ENCODE peak calls at places on chromosomes 2 and 18, in five cellular contexts. One of them, this sample, is unnamed.
A peak's percentile ranks its signal among the peaks of the same experiment; 100 is the strongest.

GRCh38 chr2:64142817-64143153 is 1.4 kb downstream of the PELI1 start:
- DNase-seq in cardiac muscle cell: no peak
- DNase-seq in trophoblast cell: no peak
- DNase-seq in osteoblast: peak; percentile 44
- DNase-seq in astrocyte: no peak
- DNase-seq in this sample: no peak

GRCh38 chr2:73925853-73926492 is 707 bp upstream of the DGUOK start:
- DNase-seq in cardiac muscle cell: no peak
- DNase-seq in trophoblast cell: peak; percentile 66
- DNase-seq in osteoblast: no peak
- DNase-seq in astrocyte: no peak
- DNase-seq in this sample: no peak

GRCh38 chr18:48408727-48409590 is at the start of gene ZBTB7C:
- DNase-seq in cardiac muscle cell: peak; percentile 85
- DNase-seq in trophoblast cell: peak; percentile 61
- DNase-seq in osteoblast: peak; percentile 91
- DNase-seq in astrocyte: no peak
- DNase-seq in this sample: no peak

GRCh38 chr2:217279130-217279529 is 419.3 kb upstream of the TNP1 start:
- DNase-seq in cardiac muscle cell: no peak
- DNase-seq in trophoblast cell: no peak
- DNase-seq in osteoblast: peak; percentile 41
- DNase-seq in astrocyte: peak; percentile 30
- DNase-seq in this sample: no peak

GRCh38 chr18:42412896-42413295 is 457.9 kb downstream of the PIK3C3 start:
- DNase-seq in cardiac muscle cell: no peak
- DNase-seq in trophoblast cell: peak; percentile 36
- DNase-seq in osteoblast: no peak
- DNase-seq in astrocyte: peak; percentile 65
- DNase-seq in this sample: no peak

GRCh38 chr2:46534589-46534988 is 55.2 kb downstream of the TMEM247 start:
- DNase-seq in cardiac muscle cell: no peak
- DNase-seq in trophoblast cell: peak; percentile 9
- DNase-seq in osteoblast: no peak
- DNase-seq in astrocyte: no peak
- DNase-seq in this sample: no peak

GRCh38 chr2:101305492-101306123 is 2.9 kb downstream of the RNF149 start:
- DNase-seq in cardiac muscle cell: no peak
- DNase-seq in trophoblast cell: peak; percentile 65
- DNase-seq in osteoblast: peak; percentile 73
- DNase-seq in astrocyte: peak; percentile 84
- DNase-seq in this sample: no peak

GRCh38 chr2:105262662-105263091 is 21.1 kb downstream of the GPR45 start:
- DNase-seq in cardiac muscle cell: no peak
- DNase-seq in trophoblast cell: no peak
- DNase-seq in osteoblast: no peak
- DNase-seq in astrocyte: peak; percentile 40
- DNase-seq in this sample: no peak

GRCh38 chr2:45743531-45744391 is 92.3 kb downstream of the PRKCE start:
- DNase-seq in cardiac muscle cell: no peak
- DNase-seq in trophoblast cell: no peak
- DNase-seq in osteoblast: peak; percentile 83
- DNase-seq in astrocyte: peak; percentile 5
- DNase-seq in this sample: peak; percentile 61

GRCh38 chr2:54077088-54077900 is 38.1 kb upstream of the ACYP2 start:
- DNase-seq in cardiac muscle cell: no peak
- DNase-seq in trophoblast cell: no peak
- DNase-seq in osteoblast: no peak
- DNase-seq in astrocyte: no peak
- DNase-seq in this sample: no peak

GRCh38 chr2:217068677-217069250 is 208.9 kb upstream of the TNP1 start:
- DNase-seq in cardiac muscle cell: no peak
- DNase-seq in trophoblast cell: no peak
- DNase-seq in osteoblast: no peak
- DNase-seq in astrocyte: no peak
- DNase-seq in this sample: no peak

GRCh38 chr2:223055140-223055539 is 3.1 kb downstream of the KCNE4 start:
- DNase-seq in cardiac muscle cell: no peak
- DNase-seq in trophoblast cell: peak; percentile 21
- DNase-seq in osteoblast: no peak
- DNase-seq in astrocyte: peak; percentile 73
- DNase-seq in this sample: no peak

GRCh38 chr2:79849949-79850348 is 337.1 kb downstream of the CTNNA2 start:
- DNase-seq in cardiac muscle cell: no peak
- DNase-seq in trophoblast cell: no peak
- DNase-seq in osteoblast: no peak
- DNase-seq in astrocyte: no peak
- DNase-seq in this sample: no peak

DNA sequence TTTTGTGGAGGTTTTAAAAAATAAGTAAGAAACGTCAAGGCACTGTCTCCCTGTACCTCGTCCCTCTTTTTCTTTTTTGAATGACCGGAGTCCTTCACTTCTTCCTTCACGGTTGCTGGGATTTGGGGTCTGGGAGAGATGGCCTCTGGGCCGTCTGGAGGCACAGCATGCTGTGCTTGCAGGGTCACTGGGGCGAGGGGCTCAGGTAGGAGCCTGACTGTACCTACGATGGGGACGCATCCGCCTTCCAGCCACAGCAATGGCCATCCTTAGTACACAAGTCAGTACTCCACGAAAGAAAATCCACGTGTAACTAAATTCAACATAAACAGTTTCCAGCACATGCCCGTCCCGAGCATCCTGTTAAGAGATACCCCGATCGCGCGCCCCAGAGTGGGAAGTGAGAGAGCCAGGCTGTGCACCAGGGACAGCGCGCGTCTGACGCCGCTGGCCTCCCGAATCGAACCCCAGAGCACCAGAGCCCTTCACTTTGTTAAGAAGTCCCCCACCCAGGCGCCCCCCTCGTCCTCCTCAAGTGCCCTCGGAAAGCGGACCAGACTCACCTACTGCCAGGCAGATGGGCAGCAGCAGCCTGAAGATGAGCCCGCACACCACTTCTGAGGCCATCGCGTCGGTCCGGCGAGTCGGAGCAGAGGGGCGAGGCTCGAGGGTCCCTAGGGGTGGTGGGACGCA is 1.3 kb downstream of the PIEZO2 start:
- DNase-seq in cardiac muscle cell: no peak
- DNase-seq in trophoblast cell: no peak
- DNase-seq in osteoblast: peak; percentile 82
- DNase-seq in astrocyte: no peak
- DNase-seq in this sample: no peak
- H3K27me3 ChIP-seq in cardiac muscle cell: peaks cover 93% of the 10 kb centered on the region
- H3K27me3 ChIP-seq in trophoblast cell: peaks cover 41% of the 10 kb centered on the region
- H3K27me3 ChIP-seq in osteoblast: peaks cover 67% of the 10 kb centered on the region
- H3K27me3 ChIP-seq in astrocyte: peaks cover 58% of the 10 kb centered on the region
- H3K27me3 ChIP-seq in this sample: no peaks in the 10 kb centered on the region

GRCh38 chr2:111069722-111070121 is 51.0 kb upstream of the BCL2L11 start:
- DNase-seq in cardiac muscle cell: no peak
- DNase-seq in trophoblast cell: no peak
- DNase-seq in osteoblast: no peak
- DNase-seq in astrocyte: no peak
- DNase-seq in this sample: no peak

GRCh38 chr2:111071480-111072143 is 49.1 kb upstream of the BCL2L11 start:
- DNase-seq in cardiac muscle cell: no peak
- DNase-seq in trophoblast cell: peak; percentile 26
- DNase-seq in osteoblast: peak; percentile 65
- DNase-seq in astrocyte: peak; percentile 80
- DNase-seq in this sample: no peak

GRCh38 chr2:111068435-111069058 is 52.2 kb upstream of the BCL2L11 start:
- DNase-seq in cardiac muscle cell: no peak
- DNase-seq in trophoblast cell: peak; percentile 85
- DNase-seq in osteoblast: no peak
- DNase-seq in astrocyte: no peak
- DNase-seq in this sample: no peak

GRCh38 chr2:111072220-111072871 is 48.4 kb upstream of the BCL2L11 start:
- DNase-seq in cardiac muscle cell: no peak
- DNase-seq in trophoblast cell: no peak
- DNase-seq in osteoblast: peak; percentile 62
- DNase-seq in astrocyte: peak; percentile 87
- DNase-seq in this sample: no peak
- H3K27ac ChIP-seq in cardiac muscle cell: no peak overlapping the region
- H3K27ac ChIP-seq in trophoblast cell: no peak overlapping the region
- H3K27ac ChIP-seq in osteoblast: peak overlapping the region; percentile 82
- H3K27ac ChIP-seq in astrocyte: peak overlapping the region; percentile 83
- H3K27ac ChIP-seq in this sample: no peak overlapping the region

GRCh38 chr18:12908706-12909105 is 24.7 kb upstream of the PTPN2 start:
- DNase-seq in cardiac muscle cell: no peak
- DNase-seq in trophoblast cell: no peak
- DNase-seq in osteoblast: peak; percentile 83
- DNase-seq in astrocyte: peak; percentile 7
- DNase-seq in this sample: no peak

GRCh38 chr18:12907258-12907925 is 23.4 kb upstream of the PTPN2 start:
- DNase-seq in cardiac muscle cell: no peak
- DNase-seq in trophoblast cell: no peak
- DNase-seq in osteoblast: peak; percentile 93
- DNase-seq in astrocyte: peak; percentile 57
- DNase-seq in this sample: no peak

GRCh38 chr18:12906773-12907172 is 22.7 kb upstream of the PTPN2 start:
- DNase-seq in cardiac muscle cell: no peak
- DNase-seq in trophoblast cell: no peak
- DNase-seq in osteoblast: peak; percentile 46
- DNase-seq in astrocyte: no peak
- DNase-seq in this sample: no peak

GRCh38 chr18:12904012-12904516 is 20.0 kb upstream of the PTPN2 start:
- DNase-seq in cardiac muscle cell: no peak
- DNase-seq in trophoblast cell: peak; percentile 40
- DNase-seq in osteoblast: peak; percentile 76
- DNase-seq in astrocyte: no peak
- DNase-seq in this sample: no peak

DNA sequence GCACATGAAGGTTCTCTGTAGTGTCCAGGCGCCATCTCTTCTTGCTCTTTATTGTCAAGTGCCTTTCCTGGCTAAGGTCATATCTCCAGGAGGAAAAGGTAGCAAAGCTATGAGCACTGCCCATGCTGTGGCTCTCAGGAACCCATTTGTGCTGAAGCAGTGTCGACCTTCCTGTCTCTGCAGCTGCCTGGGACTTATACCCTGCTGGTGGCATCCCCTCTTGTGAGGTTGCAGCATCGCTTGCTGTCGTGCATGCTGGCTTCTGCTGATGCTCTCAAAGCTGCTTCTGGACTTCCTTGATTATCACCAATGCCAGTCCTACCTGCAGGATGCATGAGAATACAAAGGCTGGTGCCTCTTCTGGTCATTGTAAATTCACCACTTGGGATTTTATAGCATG is 22.1 kb upstream of the PTPN2 start:
- DNase-seq in cardiac muscle cell: no peak
- DNase-seq in trophoblast cell: no peak
- DNase-seq in osteoblast: peak; percentile 18
- DNase-seq in astrocyte: no peak
- DNase-seq in this sample: no peak
- H3K27me3 ChIP-seq in cardiac muscle cell: no peaks in the 10 kb centered on the region
- H3K27me3 ChIP-seq in trophoblast cell: no peaks in the 10 kb centered on the region
- H3K27me3 ChIP-seq in osteoblast: no peaks in the 10 kb centered on the region
- H3K27me3 ChIP-seq in astrocyte: peaks cover 7% of the 10 kb centered on the region
- H3K27me3 ChIP-seq in this sample: no peaks in the 10 kb centered on the region

GRCh38 chr18:23504720-23505119 is 1.4 kb downstream of the RMC1 start:
- DNase-seq in cardiac muscle cell: no peak
- DNase-seq in trophoblast cell: no peak
- DNase-seq in osteoblast: no peak
- DNase-seq in astrocyte: no peak
- DNase-seq in this sample: no peak
- H3K27ac ChIP-seq in cardiac muscle cell: no peak overlapping the region
- H3K27ac ChIP-seq in trophoblast cell: no peak overlapping the region
- H3K27ac ChIP-seq in osteoblast: no peak overlapping the region
- H3K27ac ChIP-seq in astrocyte: no peak overlapping the region
- H3K27ac ChIP-seq in this sample: no peak overlapping the region

GRCh38 chr18:37253424-37254255 is 312.0 kb downstream of the CELF4 start:
- DNase-seq in cardiac muscle cell: peak; percentile 91
- DNase-seq in trophoblast cell: peak; percentile 12
- DNase-seq in osteoblast: peak; percentile 87
- DNase-seq in astrocyte: no peak
- DNase-seq in this sample: no peak
- H3K27me3 ChIP-seq in cardiac muscle cell: peaks cover 44% of the 10 kb centered on the region
- H3K27me3 ChIP-seq in trophoblast cell: peaks cover 25% of the 10 kb centered on the region
- H3K27me3 ChIP-seq in osteoblast: peaks cover 44% of the 10 kb centered on the region
- H3K27me3 ChIP-seq in astrocyte: peaks cover 19% of the 10 kb centered on the region
- H3K27me3 ChIP-seq in this sample: no peaks in the 10 kb centered on the region

DNA sequence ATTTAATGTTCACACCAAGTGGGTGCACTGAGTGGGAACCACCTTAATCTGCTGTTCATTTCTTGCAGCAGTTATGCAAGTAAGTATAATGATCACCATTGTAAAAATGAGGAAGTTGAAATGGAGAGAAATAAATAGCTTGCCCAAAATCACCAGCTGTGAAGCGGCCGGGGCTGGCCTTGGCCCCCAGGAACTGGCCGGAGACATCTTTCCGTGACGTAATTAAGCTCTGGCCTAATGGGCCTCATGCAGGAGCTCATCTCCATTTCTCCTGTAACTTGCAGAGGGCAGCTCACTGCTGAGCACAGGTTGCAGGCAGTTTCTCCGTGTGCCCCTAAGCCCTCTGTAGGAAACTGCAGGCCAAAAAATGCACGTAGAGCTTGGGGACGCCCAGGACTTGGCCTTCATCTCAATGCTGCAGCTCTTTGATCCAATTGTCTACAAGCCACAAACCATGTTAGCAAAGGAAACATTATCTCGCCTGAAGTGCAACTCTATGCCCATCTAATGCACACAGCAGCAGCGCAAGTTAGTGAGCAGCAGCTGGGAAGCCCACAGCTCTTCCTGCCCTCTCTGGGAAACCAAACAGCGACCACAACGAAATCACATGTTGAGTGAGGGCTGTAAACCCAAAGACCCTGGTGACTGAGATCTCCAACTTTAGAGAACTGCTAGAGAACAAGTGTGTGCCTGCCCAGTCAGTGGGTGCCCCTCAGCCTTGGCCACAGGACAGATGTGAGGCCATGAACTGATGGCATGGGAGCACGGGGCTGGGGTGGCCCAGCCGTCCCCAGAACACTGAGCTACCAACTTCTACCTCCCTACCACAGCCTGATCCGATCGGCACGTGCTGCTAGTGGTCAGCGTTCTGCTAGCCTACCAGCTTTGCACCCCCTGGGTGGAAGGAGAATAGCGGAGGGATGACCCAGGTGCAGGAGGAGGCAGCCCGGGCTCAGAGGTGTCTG is 28.8 kb downstream of the APCDD1 start:
- DNase-seq in cardiac muscle cell: no peak
- DNase-seq in trophoblast cell: no peak
- DNase-seq in osteoblast: no peak
- DNase-seq in astrocyte: no peak
- DNase-seq in this sample: no peak
- H3K27ac ChIP-seq in cardiac muscle cell: no peak overlapping the region
- H3K27ac ChIP-seq in trophoblast cell: no peak overlapping the region
- H3K27ac ChIP-seq in osteoblast: no peak overlapping the region
- H3K27ac ChIP-seq in astrocyte: no peak overlapping the region
- H3K27ac ChIP-seq in this sample: no peak overlapping the region

GRCh38 chr2:41830600-41830999 is 217.2 kb upstream of the PKDCC start:
- DNase-seq in cardiac muscle cell: peak; percentile 11
- DNase-seq in trophoblast cell: no peak
- DNase-seq in osteoblast: no peak
- DNase-seq in astrocyte: no peak
- DNase-seq in this sample: no peak
- H3K27me3 ChIP-seq in cardiac muscle cell: peaks cover 3% of the 10 kb centered on the region
- H3K27me3 ChIP-seq in trophoblast cell: no peaks in the 10 kb centered on the region
- H3K27me3 ChIP-seq in osteoblast: peaks cover 4% of the 10 kb centered on the region
- H3K27me3 ChIP-seq in astrocyte: peaks cover 2% of the 10 kb centered on the region
- H3K27me3 ChIP-seq in this sample: no peaks in the 10 kb centered on the region

GRCh38 chr18:773980-774624 is 37.9 kb downstream of the YES1 start:
- DNase-seq in cardiac muscle cell: no peak
- DNase-seq in trophoblast cell: no peak
- DNase-seq in osteoblast: no peak
- DNase-seq in astrocyte: no peak
- DNase-seq in this sample: no peak
- H3K27ac ChIP-seq in cardiac muscle cell: no peak overlapping the region
- H3K27ac ChIP-seq in trophoblast cell: no peak overlapping the region
- H3K27ac ChIP-seq in osteoblast: no peak overlapping the region
- H3K27ac ChIP-seq in astrocyte: no peak overlapping the region
- H3K27ac ChIP-seq in this sample: no peak overlapping the region